ENCODE peak calls at places on chromosomes 6 and 20, in eight cellular contexts. L is heart left ventricle, S is left ventricle myocardium superior, P is A549, O is endodermal cell, V is astrocyte of the spinal cord, K is RPMI8226, H is amniotic stem cell. J is an unnamed sample.

GRCh38 chr6:133026705-133027104 is 212.3 kb downstream of the RPS12 start:
- DNase-seq in S (no peak), K (no peak), O (no peak), L (no peak), P (no peak), H (no peak), V (no peak), J (no peak)

GRCh38 chr20:9600562-9600961 is 86.2 kb downstream of the LAMP5 start:
- DNase-seq in V (no peak), P (no peak), L (no peak), K (no peak), O (peak), S (no peak), H (no peak), J (no peak)

GRCh38 chr6:163098827-163099469 is 315.6 kb upstream of the QKI start:
- DNase-seq in S (no peak), P (no peak), H (no peak), L (no peak), O (no peak), K (no peak), V (peak), J (no peak)

GRCh38 chr20:10857362-10858070 is 183.7 kb upstream of the JAG1 start:
- DNase-seq in L (peak), S (no peak), K (no peak), H (no peak), O (no peak), P (peak), V (peak), J (no peak)

GRCh38 chr20:9409981-9410380 is 104.4 kb upstream of the LAMP5 start:
- DNase-seq in K (no peak), L (no peak), P (no peak), V (peak), O (no peak), S (no peak), H (no peak), J (no peak)

GRCh38 chr6:106692112-106692822 is 62.9 kb downstream of the QRSL1 start:
- DNase-seq in O (peak), L (no peak), H (no peak), K (no peak), V (peak), P (peak), S (no peak), J (no peak)

GRCh38 chr6:53347921-53348435 is 772 bp downstream of the ELOVL5 start:
- DNase-seq in K (no peak), O (peak), L (peak), P (peak), H (peak), S (peak), V (peak), J (peak)

GRCh38 chr6:138572200-138572875 is 73.0 kb upstream of the NHSL1 start:
- DNase-seq in O (peak), K (no peak), V (peak), H (no peak), L (peak), P (no peak), S (peak), J (peak)

GRCh38 chr6:142026471-142026870 is 106.3 kb upstream of the GJE1 start:
- DNase-seq in O (no peak), K (no peak), P (no peak), S (no peak), H (no peak), L (no peak), V (no peak), J (no peak)

GRCh38 chr20:58753929-58754551 is 61.4 kb downstream of the NPEPL1 start:
- DNase-seq in S (no peak), O (no peak), K (no peak), L (no peak), P (no peak), H (no peak), V (no peak), J (no peak)

GRCh38 chr6:2396292-2396691 is 150.9 kb upstream of the GMDS start:
- DNase-seq in P (no peak), S (no peak), O (no peak), H (no peak), L (no peak), V (peak), K (no peak), J (no peak)

GRCh38 chr6:49979584-49979983 is 10.2 kb upstream of the DEFB113 start:
- DNase-seq in H (no peak), K (no peak), O (no peak), V (no peak), S (no peak), P (no peak), L (no peak), J (no peak)

GRCh38 chr20:17570347-17571152 is 675 bp downstream of the DSTN start:
- DNase-seq in P (peak), S (peak), L (peak), K (peak), V (peak), O (peak), H (no peak), J (peak)

GRCh38 chr6:68653074-68653705 is 18.1 kb downstream of the ADGRB3 start:
- DNase-seq in O (no peak), V (no peak), P (no peak), L (no peak), K (no peak), S (no peak), H (no peak), J (no peak)

GRCh38 chr20:7843613-7844012 is 96.6 kb downstream of the HAO1 start:
- DNase-seq in O (no peak), S (peak), L (no peak), V (no peak), H (no peak), P (no peak), K (no peak), J (no peak)

GRCh38 chr20:43949741-43950618 is 35.3 kb downstream of the TOX2 start:
- DNase-seq in L (peak), S (peak), K (peak), V (no peak), H (no peak), O (no peak), P (no peak), J (no peak)

GRCh38 chr6:34147906-34148701 is 2.2 kb upstream of the GRM4 start:
- DNase-seq in V (no peak), H (no peak), L (no peak), S (no peak), P (no peak), O (peak), K (no peak), J (no peak)

GRCh38 chr6:90892271-90892670 is 305.4 kb upstream of the MAP3K7 start:
- DNase-seq in H (no peak), P (no peak), O (no peak), K (no peak), L (no peak), S (no peak), V (no peak), J (no peak)